ENCODE peak calls at places on chromosomes 6 and 20, in four cellular contexts. One of them, this sample, is unnamed.

GRCh38 chr6:80210618-80211017 is 104.1 kb downstream of the BCKDHB start:
- DNase-seq in HepG2: no peak
- DNase-seq in K562: no peak
- DNase-seq in GM12878: peak
- DNase-seq in this sample: no peak

GRCh38 chr20:47784599-47785320 is 521 bp downstream of the SULF2 start:
- DNase-seq in HepG2: peak
- DNase-seq in K562: no peak
- DNase-seq in GM12878: no peak
- DNase-seq in this sample: peak

GRCh38 chr20:63639093-63639860 is 12.4 kb upstream of the GMEB2 start:
- DNase-seq in HepG2: no peak
- DNase-seq in K562: no peak
- DNase-seq in GM12878: no peak
- DNase-seq in this sample: no peak

GRCh38 chr6:136736281-136736960 is 55.9 kb downstream of the MAP3K5 start:
- DNase-seq in HepG2: no peak
- DNase-seq in K562: no peak
- DNase-seq in GM12878: no peak
- DNase-seq in this sample: no peak

GRCh38 chr20:45405566-45406259 is 2.4 kb upstream of the DBNDD2 start:
- DNase-seq in HepG2: no peak
- DNase-seq in K562: peak
- DNase-seq in GM12878: no peak
- DNase-seq in this sample: peak

GRCh38 chr20:39013662-39014109 is 51.5 kb downstream of the DHX35 start:
- DNase-seq in HepG2: peak
- DNase-seq in K562: no peak
- DNase-seq in GM12878: no peak
- DNase-seq in this sample: no peak

GRCh38 chr6:89640804-89641203 is 2.3 kb upstream of the LYRM2 start:
- DNase-seq in HepG2: no peak
- DNase-seq in K562: no peak
- DNase-seq in GM12878: no peak
- DNase-seq in this sample: no peak

GRCh38 chr6:64681416-64682160 is 1025.4 kb downstream of the EYS start:
- DNase-seq in HepG2: no peak
- DNase-seq in K562: no peak
- DNase-seq in GM12878: no peak
- DNase-seq in this sample: no peak

GRCh38 chr6:156508923-156509322 is 268.3 kb upstream of the ARID1B start:
- DNase-seq in HepG2: no peak
- DNase-seq in K562: no peak
- DNase-seq in GM12878: no peak
- DNase-seq in this sample: no peak

GRCh38 chr6:137159912-137160311 is 13.5 kb downstream of the IL22RA2 start:
- DNase-seq in HepG2: no peak
- DNase-seq in K562: no peak
- DNase-seq in GM12878: no peak
- DNase-seq in this sample: no peak

GRCh38 chr6:82741996-82742385 is 323.6 kb downstream of the UBE3D start:
- DNase-seq in HepG2: no peak
- DNase-seq in K562: no peak
- DNase-seq in GM12878: no peak
- DNase-seq in this sample: no peak

GRCh38 chr6:127090051-127090450 is 28.4 kb upstream of the RSPO3 start:
- DNase-seq in HepG2: no peak
- DNase-seq in K562: no peak
- DNase-seq in GM12878: no peak
- DNase-seq in this sample: no peak

GRCh38 chr20:20463933-20464374 is 96.0 kb downstream of the INSM1 start:
- DNase-seq in HepG2: no peak
- DNase-seq in K562: no peak
- DNase-seq in GM12878: peak
- DNase-seq in this sample: no peak

GRCh38 chr6:63269470-63269869 is 50.3 kb downstream of the LGSN start:
- DNase-seq in HepG2: no peak
- DNase-seq in K562: no peak
- DNase-seq in GM12878: no peak
- DNase-seq in this sample: no peak

GRCh38 chr6:44339301-44339700 is 3.1 kb upstream of the SPATS1 start:
- DNase-seq in HepG2: no peak
- DNase-seq in K562: no peak
- DNase-seq in GM12878: no peak
- DNase-seq in this sample: no peak

GRCh38 chr20:10519361-10520048 is 84.4 kb downstream of the SLX4IP start:
- DNase-seq in HepG2: no peak
- DNase-seq in K562: no peak
- DNase-seq in GM12878: peak
- DNase-seq in this sample: no peak

GRCh38 chr6:84026721-84027164 is 6.8 kb upstream of the MRAP2 start:
- DNase-seq in HepG2: peak
- DNase-seq in K562: no peak
- DNase-seq in GM12878: no peak
- DNase-seq in this sample: no peak

GRCh38 chr6:108809211-108809610 is 39.0 kb upstream of the ARMC2 start:
- DNase-seq in HepG2: no peak
- DNase-seq in K562: no peak
- DNase-seq in GM12878: no peak
- DNase-seq in this sample: no peak

GRCh38 chr6:22906091-22906549 is 336.8 kb downstream of the HDGFL1 start:
- DNase-seq in HepG2: no peak
- DNase-seq in K562: no peak
- DNase-seq in GM12878: no peak
- DNase-seq in this sample: peak

GRCh38 chr6:119333707-119334295 is 15.8 kb downstream of the MAN1A1 start:
- DNase-seq in HepG2: no peak
- DNase-seq in K562: no peak
- DNase-seq in GM12878: no peak
- DNase-seq in this sample: no peak

GRCh38 chr6:129567374-129567773 is 142.6 kb downstream of the ARHGAP18 start:
- DNase-seq in HepG2: peak
- DNase-seq in K562: peak
- DNase-seq in GM12878: no peak
- DNase-seq in this sample: peak

GRCh38 chr6:129568015-129568414 is 142.0 kb downstream of the ARHGAP18 start:
- DNase-seq in HepG2: no peak
- DNase-seq in K562: no peak
- DNase-seq in GM12878: no peak
- DNase-seq in this sample: no peak

DNA sequence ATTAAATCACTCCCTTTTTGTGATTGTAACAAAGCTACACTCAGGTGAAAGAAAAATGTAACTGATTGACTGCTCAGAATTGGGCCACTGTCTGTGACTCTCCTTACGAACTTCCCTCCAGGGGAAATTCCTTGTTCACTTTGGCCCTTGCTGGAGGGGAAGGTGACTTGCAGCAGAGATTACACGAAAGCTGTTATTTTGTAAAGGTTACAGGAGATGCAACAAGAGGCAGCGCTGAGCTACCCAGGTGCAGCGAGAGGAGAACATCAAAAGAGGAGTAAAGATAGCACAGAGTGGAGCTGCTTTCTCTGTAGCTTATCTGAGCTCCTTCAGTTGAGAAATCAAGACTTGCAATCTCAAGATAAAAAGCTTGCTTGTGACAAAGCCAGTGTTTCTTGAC is 144.6 kb downstream of the ARHGAP18 start:
- DNase-seq in HepG2: no peak
- DNase-seq in K562: no peak
- DNase-seq in GM12878: no peak
- DNase-seq in this sample: no peak
- TF ChIP-seq SP1 in HepG2: no peak
- TF ChIP-seq SP1 in K562: no peak
- TF ChIP-seq SP1 in GM12878: no peak
- TF ChIP-seq SP1 in this sample: no peak

GRCh38 chr20:33474963-33475362 is 14.9 kb upstream of the CBFA2T2 start:
- DNase-seq in HepG2: no peak
- DNase-seq in K562: no peak
- DNase-seq in GM12878: no peak
- DNase-seq in this sample: no peak

GRCh38 chr20:33477386-33478234 is 12.3 kb upstream of the CBFA2T2 start:
- DNase-seq in HepG2: no peak
- DNase-seq in K562: no peak
- DNase-seq in GM12878: no peak
- DNase-seq in this sample: no peak

GRCh38 chr20:33474097-33474846 is 15.6 kb upstream of the CBFA2T2 start:
- DNase-seq in HepG2: peak
- DNase-seq in K562: no peak
- DNase-seq in GM12878: no peak
- DNase-seq in this sample: no peak

GRCh38 chr20:33472868-33473267 is 17.0 kb upstream of the CBFA2T2 start:
- DNase-seq in HepG2: no peak
- DNase-seq in K562: no peak
- DNase-seq in GM12878: no peak
- DNase-seq in this sample: no peak

GRCh38 chr20:33475381-33476160 is 14.3 kb upstream of the CBFA2T2 start:
- DNase-seq in HepG2: no peak
- DNase-seq in K562: no peak
- DNase-seq in GM12878: no peak
- DNase-seq in this sample: no peak
- TF ChIP-seq FOXK2 in HepG2: no peak
- TF ChIP-seq FOXK2 in K562: no peak
- TF ChIP-seq FOXK2 in GM12878: no peak
- TF ChIP-seq FOXK2 in this sample: no peak

GRCh38 chr20:50344232-50345071 is 153.8 kb downstream of the CEBPB start:
- DNase-seq in HepG2: peak
- DNase-seq in K562: peak
- DNase-seq in GM12878: no peak
- DNase-seq in this sample: no peak

GRCh38 chr20:50345712-50346371 is 155.2 kb downstream of the CEBPB start:
- DNase-seq in HepG2: no peak
- DNase-seq in K562: no peak
- DNase-seq in GM12878: no peak
- DNase-seq in this sample: no peak

GRCh38 chr20:50347568-50347981 is 156.9 kb downstream of the CEBPB start:
- DNase-seq in HepG2: no peak
- DNase-seq in K562: no peak
- DNase-seq in GM12878: no peak
- DNase-seq in this sample: no peak

GRCh38 chr20:50348118-50348517 is 157.5 kb downstream of the CEBPB start:
- DNase-seq in HepG2: no peak
- DNase-seq in K562: no peak
- DNase-seq in GM12878: no peak
- DNase-seq in this sample: no peak

GRCh38 chr20:50346372-50347347 is 156.0 kb downstream of the CEBPB start:
- DNase-seq in HepG2: no peak
- DNase-seq in K562: no peak
- DNase-seq in GM12878: no peak
- DNase-seq in this sample: no peak
- TF ChIP-seq SP1 in HepG2: no peak
- TF ChIP-seq SP1 in K562: no peak
- TF ChIP-seq SP1 in GM12878: no peak
- TF ChIP-seq SP1 in this sample: no peak

GRCh38 chr20:57894522-57894921 is 184.7 kb upstream of the PMEPA1 start:
- DNase-seq in HepG2: no peak
- DNase-seq in K562: no peak
- DNase-seq in GM12878: no peak
- DNase-seq in this sample: no peak
- TF ChIP-seq FOXK2 in HepG2: no peak
- TF ChIP-seq FOXK2 in K562: no peak
- TF ChIP-seq FOXK2 in GM12878: no peak
- TF ChIP-seq FOXK2 in this sample: no peak

DNA sequence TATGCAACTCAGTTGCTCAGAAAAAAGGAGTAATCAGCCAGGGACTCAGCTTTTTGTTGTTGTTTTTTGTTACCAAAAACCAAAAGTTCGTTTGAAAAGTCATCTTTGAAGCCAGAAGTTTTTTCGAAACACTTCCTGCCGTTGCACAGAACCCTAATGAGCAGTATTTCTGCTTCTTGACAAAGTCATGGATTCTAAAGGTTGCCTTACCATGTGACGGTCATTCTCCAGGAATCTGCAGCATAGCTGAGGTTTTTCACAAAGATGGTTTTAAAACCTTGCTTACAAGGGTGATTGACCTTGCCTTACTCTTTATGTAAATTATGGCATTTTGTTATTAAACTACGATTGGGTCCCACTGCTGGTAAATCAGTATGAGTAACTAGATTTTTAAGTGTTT is 2.0 kb downstream of the RAB32 start:
- DNase-seq in HepG2: no peak
- DNase-seq in K562: no peak
- DNase-seq in GM12878: no peak
- DNase-seq in this sample: no peak
- TF ChIP-seq SP1 in HepG2: no peak
- TF ChIP-seq SP1 in K562: no peak
- TF ChIP-seq SP1 in GM12878: no peak
- TF ChIP-seq SP1 in this sample: no peak

DNA sequence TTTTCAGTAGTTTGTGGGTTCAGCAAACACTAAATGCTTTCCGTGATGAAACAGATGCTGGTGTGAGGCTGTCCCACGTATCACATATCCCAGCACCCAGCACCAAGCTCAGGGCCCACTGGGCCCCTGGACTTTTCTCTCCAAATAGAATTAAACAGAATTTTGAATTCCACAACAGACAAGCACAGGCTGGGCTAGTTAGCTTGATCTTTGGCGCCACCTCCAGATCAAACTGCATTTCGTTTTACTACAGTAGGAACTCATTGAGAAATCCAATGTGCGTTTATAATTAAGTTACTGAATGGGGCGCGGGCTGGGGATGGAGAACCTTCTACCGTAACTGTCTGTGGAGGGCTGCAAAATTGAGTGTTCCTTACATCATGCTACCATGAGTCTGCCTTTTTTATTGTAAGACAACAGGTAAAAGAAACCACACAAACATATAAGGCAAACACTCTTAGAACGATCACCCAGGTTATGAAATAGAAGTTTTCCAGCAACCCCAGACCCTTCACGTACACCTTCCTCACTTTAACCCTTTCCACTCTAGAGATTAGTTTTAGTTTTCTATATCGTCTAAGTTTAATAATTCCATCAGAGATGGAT is 107.8 kb downstream of the ZFP64 start:
- DNase-seq in HepG2: peak
- DNase-seq in K562: peak
- DNase-seq in GM12878: no peak
- DNase-seq in this sample: peak
- TF ChIP-seq FOXK2 in HepG2: no peak
- TF ChIP-seq FOXK2 in K562: no peak
- TF ChIP-seq FOXK2 in GM12878: no peak
- TF ChIP-seq FOXK2 in this sample: no peak

GRCh38 chr6:76776876-76777275 is 686.4 kb downstream of the HTR1B start:
- DNase-seq in HepG2: no peak
- DNase-seq in K562: no peak
- DNase-seq in GM12878: no peak
- DNase-seq in this sample: no peak

GRCh38 chr6:76771076-76771634 is 692.1 kb downstream of the HTR1B start:
- DNase-seq in HepG2: no peak
- DNase-seq in K562: no peak
- DNase-seq in GM12878: no peak
- DNase-seq in this sample: no peak

GRCh38 chr6:76770166-76770565 is 693.1 kb downstream of the HTR1B start:
- DNase-seq in HepG2: no peak
- DNase-seq in K562: no peak
- DNase-seq in GM12878: no peak
- DNase-seq in this sample: no peak

GRCh38 chr6:76774750-76775396 is 688.4 kb downstream of the HTR1B start:
- DNase-seq in HepG2: no peak
- DNase-seq in K562: no peak
- DNase-seq in GM12878: no peak
- DNase-seq in this sample: no peak

GRCh38 chr6:76772951-76773350 is 690.3 kb downstream of the HTR1B start:
- DNase-seq in HepG2: no peak
- DNase-seq in K562: no peak
- DNase-seq in GM12878: no peak
- DNase-seq in this sample: no peak
- TF ChIP-seq SP1 in HepG2: no peak
- TF ChIP-seq SP1 in K562: no peak
- TF ChIP-seq SP1 in GM12878: no peak
- TF ChIP-seq SP1 in this sample: no peak

This sample was measured in HEK293T.